ENCODE peak calls at places on chromosome 20, in four cellular contexts. Z is suprapubic skin, S is H1, W is tibial nerve. Y is an unnamed sample.

GRCh38 chr20:58649288-58650180 is 1.5 kb upstream of the STX16 start:
- DNase-seq in Z (no peak), S (peak; percentile 56), W (no peak), Y (peak; percentile 91)

GRCh38 chr20:1330075-1330830 is 1.3 kb upstream of the SDCBP2 start:
- DNase-seq in Z (peak; percentile 90), S (peak; percentile 13), W (peak; percentile 22), Y (peak; percentile 65)

GRCh38 chr20:47110819-47111218 is 216.2 kb downstream of the EYA2 start:
- DNase-seq in Z (no peak), S (no peak), W (no peak), Y (no peak)

GRCh38 chr20:34791289-34792020 is 34.0 kb downstream of the NCOA6 start:
- DNase-seq in Z (no peak), S (no peak), W (no peak), Y (no peak)

GRCh38 chr20:59723108-59723500 is 118.8 kb downstream of the PHACTR3 start:
- DNase-seq in Z (no peak), S (no peak), W (peak; percentile 11), Y (no peak)

GRCh38 chr20:48791014-48791413 is 36.8 kb downstream of the PREX1 start:
- DNase-seq in Z (no peak), S (no peak), W (no peak), Y (no peak)

GRCh38 chr20:58017970-58018530 is 210.4 kb downstream of the ANKRD60 start:
- DNase-seq in Z (no peak), S (no peak), W (no peak), Y (no peak)

GRCh38 chr20:34983995-34984735 is 28.5 kb downstream of the MYH7B start:
- DNase-seq in Z (no peak), S (peak; percentile 65), W (no peak), Y (no peak)

GRCh38 chr20:48787861-48788375 is 39.9 kb downstream of the PREX1 start:
- DNase-seq in Z (no peak), S (no peak), W (peak; percentile 38), Y (no peak)

GRCh38 chr20:23228912-23229311 is 121.7 kb upstream of the NXT1 start:
- DNase-seq in Z (no peak), S (peak; percentile 11), W (peak; percentile 28), Y (no peak)

GRCh38 chr20:34522969-34523871 is 7.0 kb downstream of the DYNLRB1 start:
- DNase-seq in Z (no peak), S (peak; percentile 81), W (peak; percentile 28), Y (peak; percentile 40)

GRCh38 chr20:59576216-59576953 is 28.0 kb upstream of the PHACTR3 start:
- DNase-seq in Z (peak; percentile 40), S (peak; percentile 51), W (no peak), Y (no peak)

GRCh38 chr20:8627386-8628030 is 441.4 kb upstream of the PLCB4 start:
- DNase-seq in Z (no peak), S (no peak), W (no peak), Y (no peak)

GRCh38 chr20:24674921-24675605 is 205.6 kb downstream of the SYNDIG1 start:
- DNase-seq in Z (peak; percentile 30), S (no peak), W (no peak), Y (no peak)

DNA sequence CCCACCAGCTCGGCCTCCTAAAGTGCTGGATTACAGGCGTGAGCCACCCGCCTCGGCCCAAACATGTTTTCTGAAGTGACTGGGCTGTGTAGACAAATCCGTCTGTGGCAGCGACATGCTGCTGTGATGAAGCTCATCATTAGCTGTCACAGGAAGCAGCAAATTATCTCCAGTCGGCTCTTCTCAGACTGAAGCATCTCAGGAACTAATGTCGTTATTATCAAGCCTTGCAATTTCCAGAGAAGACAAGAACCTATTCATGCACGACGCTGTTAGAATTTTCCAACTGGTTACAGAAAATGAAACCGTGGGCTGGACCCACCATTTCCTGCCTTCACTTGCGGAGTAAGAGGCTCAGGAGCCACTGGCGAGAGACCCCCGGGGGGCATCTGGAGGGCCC is 17.2 kb upstream of the NTSR1 start:
- DNase-seq in Z (no peak), S (no peak), W (no peak), Y (no peak)
- TF ChIP-seq EP300 in Z (no peak), S (no peak), W (no peak), Y (no peak)

GRCh38 chr20:5806457-5807263 is 56.5 kb downstream of the SHLD1 start:
- DNase-seq in Z (no peak), S (peak; percentile 41), W (no peak), Y (no peak)

GRCh38 chr20:5811746-5812145 is 61.5 kb downstream of the SHLD1 start:
- DNase-seq in Z (no peak), S (no peak), W (no peak), Y (no peak)

GRCh38 chr20:5807431-5807830 is 57.2 kb downstream of the SHLD1 start:
- DNase-seq in Z (no peak), S (no peak), W (no peak), Y (no peak)

GRCh38 chr20:5808901-5809300 is 58.7 kb downstream of the SHLD1 start:
- DNase-seq in Z (no peak), S (no peak), W (no peak), Y (no peak)

DNA sequence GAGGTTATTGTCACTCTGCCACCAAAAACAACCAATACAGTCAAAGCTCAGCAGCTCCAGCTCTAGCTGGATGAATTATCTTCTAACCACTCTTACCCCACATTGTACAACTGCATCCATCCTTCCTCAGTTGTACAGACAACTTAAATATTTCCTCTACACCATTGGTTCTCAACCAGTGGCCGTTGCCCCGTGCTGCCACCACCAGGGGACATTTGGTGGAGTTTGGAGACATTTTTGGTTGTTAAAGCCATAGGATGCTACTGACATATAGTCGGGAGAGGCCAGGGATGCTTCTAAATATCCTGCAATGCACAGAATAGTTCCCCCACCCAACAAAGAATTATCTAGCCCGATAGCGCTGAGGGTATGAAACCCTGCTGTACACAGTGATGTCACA is 59.3 kb downstream of the SHLD1 start:
- DNase-seq in Z (no peak), S (no peak), W (no peak), Y (no peak)
- TF ChIP-seq EP300 in Z (no peak), S (no peak), W (no peak), Y (no peak)

DNA sequence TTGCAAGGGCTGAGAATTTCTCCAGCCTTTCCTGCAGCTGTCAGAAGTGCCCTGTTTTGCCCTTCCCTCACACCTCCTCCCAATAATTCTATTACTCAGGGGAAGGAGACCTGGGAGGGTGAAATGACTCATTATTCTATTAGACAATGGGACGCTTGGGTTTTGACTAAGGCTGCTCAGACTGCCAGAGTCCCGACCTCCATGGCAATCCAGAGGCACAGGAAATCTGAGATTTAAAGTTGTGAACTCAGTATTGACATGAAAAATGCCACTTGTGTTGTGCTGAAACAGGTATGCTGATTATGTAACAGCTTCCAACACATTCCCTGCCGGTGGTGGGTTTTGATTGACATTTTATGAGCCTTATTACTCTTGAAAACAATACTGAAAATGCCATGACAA is 625.9 kb upstream of the FLRT3 start:
- DNase-seq in Z (no peak), S (no peak), W (no peak), Y (no peak)
- TF ChIP-seq EP300 in Z (no peak), S (no peak), W (no peak), Y (no peak)

GRCh38 chr20:50395258-50395729 is 114.9 kb upstream of the PTPN1 start:
- DNase-seq in Z (peak; percentile 81), S (no peak), W (peak; percentile 69), Y (peak; percentile 94)
- TF ChIP-seq EP300 in Z (peak; percentile 100), S (no peak), W (peak; percentile 99), Y (peak; percentile 100)

GRCh38 chr20:53547664-53548239 is 45.9 kb downstream of the ZNF217 start:
- DNase-seq in Z (no peak), S (peak; percentile 56), W (peak; percentile 48), Y (no peak)

GRCh38 chr20:53556267-53556897 is 37.3 kb downstream of the ZNF217 start:
- DNase-seq in Z (no peak), S (no peak), W (no peak), Y (no peak)

GRCh38 chr20:53555081-53555480 is 38.6 kb downstream of the ZNF217 start:
- DNase-seq in Z (no peak), S (no peak), W (no peak), Y (no peak)

DNA sequence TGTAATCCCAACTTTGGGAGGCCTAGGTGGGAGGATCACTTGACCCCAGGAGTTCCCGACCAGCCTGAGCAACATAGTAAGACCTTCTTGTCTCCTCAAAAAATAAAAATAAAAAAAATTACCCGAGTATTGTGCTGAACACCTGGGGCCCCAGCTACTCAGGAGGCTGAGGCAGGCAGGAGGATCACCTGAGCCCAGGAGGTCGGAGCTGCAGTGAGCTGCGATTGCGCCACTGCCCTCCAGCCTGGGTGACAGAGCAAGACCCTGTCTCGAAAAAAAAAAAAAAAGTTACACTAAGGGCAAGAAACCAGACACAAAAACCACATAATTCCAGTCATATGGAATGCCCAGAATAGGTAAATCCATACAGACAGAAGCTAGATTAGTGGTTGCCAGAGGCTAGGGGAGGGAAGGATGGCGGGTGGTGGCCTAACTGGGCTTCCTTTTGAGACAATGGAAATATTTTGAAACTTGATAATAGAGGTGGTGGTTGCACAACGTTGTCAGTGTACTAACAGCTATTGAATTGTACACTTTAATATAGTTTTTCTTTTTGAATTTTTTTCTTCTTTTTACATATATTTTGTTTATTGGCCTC is 43.0 kb downstream of the ZNF217 start:
- DNase-seq in Z (no peak), S (no peak), W (no peak), Y (no peak)
- TF ChIP-seq EP300 in Z (no peak), S (no peak), W (no peak), Y (no peak)

GRCh38 chr20:4134355-4134834 is 119.0 kb upstream of the RNF24 start:
- DNase-seq in Z (no peak), S (no peak), W (no peak), Y (no peak)

GRCh38 chr20:4136967-4137334 is 121.6 kb upstream of the RNF24 start:
- DNase-seq in Z (no peak), S (no peak), W (no peak), Y (no peak)

GRCh38 chr20:4136078-4136966 is 121.0 kb upstream of the RNF24 start:
- DNase-seq in Z (no peak), S (no peak), W (no peak), Y (peak; percentile 36)

GRCh38 chr20:4134861-4135379 is 119.6 kb upstream of the RNF24 start:
- DNase-seq in Z (no peak), S (no peak), W (no peak), Y (no peak)

GRCh38 chr20:4135385-4136077 is 120.2 kb upstream of the RNF24 start:
- DNase-seq in Z (no peak), S (no peak), W (no peak), Y (no peak)
- TF ChIP-seq EP300 in Z (no peak), S (no peak), W (no peak), Y (no peak)

GRCh38 chr20:19378057-19378456 is 165.6 kb downstream of the SLC24A3 start:
- DNase-seq in Z (no peak), S (no peak), W (no peak), Y (no peak)
- TF ChIP-seq EP300 in Z (no peak), S (no peak), W (no peak), Y (no peak)

DNA sequence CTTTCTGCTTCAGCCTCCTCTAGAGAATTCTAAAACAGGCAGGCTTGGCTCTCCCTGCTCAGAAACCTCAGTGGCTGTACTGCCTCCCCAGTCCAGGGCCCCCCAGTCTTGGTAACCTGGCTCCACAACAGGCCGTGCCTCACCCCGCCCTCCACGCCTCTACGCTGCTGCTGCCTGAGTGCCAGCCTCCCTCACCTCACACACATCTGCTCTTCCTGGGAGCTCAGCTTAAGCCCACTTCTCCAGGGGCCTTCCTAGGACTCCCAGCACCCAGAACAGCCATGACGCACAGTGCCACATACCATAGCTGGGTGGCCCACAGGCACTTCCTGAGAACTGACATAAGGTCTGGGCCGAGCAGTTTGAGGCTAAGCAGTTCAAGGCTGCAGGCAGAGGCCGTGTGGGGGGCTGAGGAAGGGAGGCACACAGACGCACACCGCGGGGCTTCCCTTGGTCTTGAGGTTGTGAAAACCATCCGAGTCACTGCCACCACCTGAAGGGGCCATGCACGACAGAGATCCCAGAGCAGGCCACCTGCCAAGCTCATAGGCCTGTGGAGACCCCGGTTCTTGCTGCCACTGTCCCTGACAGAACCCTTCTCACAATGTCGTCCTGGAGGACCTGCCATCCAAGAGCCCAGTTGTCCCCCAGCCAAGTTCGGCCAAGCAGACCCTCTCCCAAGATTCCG is 42.6 kb downstream of the DSTN start:
- DNase-seq in Z (peak; percentile 73), S (peak; percentile 49), W (peak; percentile 6), Y (no peak)
- TF ChIP-seq EP300 in Z (no peak), S (no peak), W (no peak), Y (no peak)